ENCODE peak calls at places on chromosomes 6 and 20, in six cellular contexts. G is iPS DF 6.9, Z is cardiac muscle cell, X is T-helper 17 cell, K is activated gamma-delta T cell treated with Interleukin-2 at 50 U/mL for 16 hours, I is thyroid gland. S is an unnamed sample.

GRCh38 chr6:15355683-15356099 is 109.8 kb downstream of the JARID2 start:
- DNase-seq in Z (no peak), I (no peak), K (no peak), X (no peak), G (no peak), S (no peak)

GRCh38 chr20:62711703-62712101 is 3.1 kb downstream of the NTSR1 start:
- DNase-seq in G (no peak), I (no peak), X (no peak), K (no peak), Z (no peak), S (no peak)

GRCh38 chr6:38673397-38674165 is 29.4 kb downstream of the GLO1 start:
- DNase-seq in X (no peak), Z (no peak), K (no peak), I (no peak), G (no peak), S (no peak)

GRCh38 chr20:47557218-47557617 is 55.5 kb downstream of the NCOA3 start:
- DNase-seq in K (no peak), Z (no peak), I (no peak), G (no peak), X (no peak), S (no peak)

GRCh38 chr6:128397996-128398395 is 122.4 kb downstream of the PTPRK start:
- DNase-seq in K (no peak), X (no peak), G (no peak), Z (no peak), I (no peak), S (no peak)

GRCh38 chr6:170295519-170296422 is 4.9 kb upstream of the DLL1 start:
- DNase-seq in G (no peak), Z (no peak), I (peak), K (no peak), X (peak), S (peak)

GRCh38 chr20:55160996-55161395 is 685.6 kb downstream of the DOK5 start:
- DNase-seq in X (no peak), Z (no peak), G (no peak), I (no peak), K (no peak), S (no peak)

GRCh38 chr6:169847773-169848380 is 96.5 kb downstream of the ERMARD start:
- DNase-seq in G (no peak), Z (no peak), I (no peak), X (no peak), K (no peak), S (no peak)

GRCh38 chr6:108133594-108134179 is 32.1 kb upstream of the NR2E1 start:
- DNase-seq in X (no peak), K (no peak), G (no peak), Z (peak), I (peak), S (peak)

GRCh38 chr6:123118811-123119210 is 122.8 kb downstream of the CLVS2 start:
- DNase-seq in G (no peak), I (no peak), X (no peak), Z (no peak), K (no peak), S (no peak)

GRCh38 chr6:166433096-166433495 is 50.4 kb upstream of the MPC1 start:
- DNase-seq in K (no peak), I (no peak), G (no peak), X (no peak), Z (no peak), S (no peak)

GRCh38 chr20:63843778-63844177 is 12.7 kb upstream of the ZBTB46 start:
- DNase-seq in Z (no peak), I (no peak), K (no peak), X (no peak), G (no peak), S (no peak)

GRCh38 chr6:142367501-142368018 is 65.8 kb downstream of the ADGRG6 start:
- DNase-seq in X (no peak), I (no peak), K (no peak), Z (no peak), G (no peak), S (no peak)

GRCh38 chr6:130585587-130585986 is 219.8 kb downstream of the TMEM200A start:
- DNase-seq in X (no peak), G (no peak), Z (no peak), K (no peak), I (no peak), S (no peak)

GRCh38 chr6:158544428-158544827 is 15.5 kb upstream of the TMEM181 start:
- DNase-seq in K (no peak), Z (no peak), G (no peak), I (no peak), X (no peak), S (no peak)

GRCh38 chr6:31792741-31793140 is 2.8 kb downstream of the VARS1 start:
- DNase-seq in K (no peak), Z (peak), G (no peak), X (no peak), I (no peak), S (no peak)

GRCh38 chr20:6708010-6708409 is 59.5 kb upstream of the BMP2 start:
- DNase-seq in K (no peak), I (peak), Z (peak), X (no peak), G (no peak), S (peak)

GRCh38 chr6:75201076-75201475 is 4.8 kb downstream of the COL12A1 start:
- DNase-seq in Z (no peak), K (no peak), X (no peak), I (no peak), G (no peak), S (no peak)

GRCh38 chr6:146551545-146551944 is 7.9 kb downstream of the RAB32 start:
- DNase-seq in G (no peak), X (no peak), K (no peak), Z (no peak), I (no peak), S (no peak)

GRCh38 chr20:38726849-38727601 is 2.7 kb downstream of the SLC32A1 start:
- DNase-seq in G (peak), Z (peak), K (peak), X (no peak), I (peak), S (peak)

GRCh38 chr20:60331688-60332300 is 373.6 kb downstream of the CDH26 start:
- DNase-seq in G (no peak), I (no peak), X (no peak), K (no peak), Z (no peak), S (no peak)

GRCh38 chr20:45445805-45446562 is 23.6 kb upstream of the WFDC2 start:
- DNase-seq in G (no peak), I (no peak), K (no peak), Z (no peak), X (no peak), S (no peak)

GRCh38 chr6:51273228-51273961 is 454.7 kb downstream of the TFAP2B start:
- DNase-seq in I (no peak), G (no peak), Z (no peak), K (no peak), X (no peak), S (peak)

GRCh38 chr20:5056801-5057599 is 55.7 kb upstream of the SLC23A2 start:
- DNase-seq in Z (peak), G (no peak), I (no peak), K (peak), X (peak), S (no peak)

GRCh38 chr20:34468956-34469355 is 47.3 kb upstream of the DYNLRB1 start:
- DNase-seq in K (no peak), X (no peak), G (no peak), I (no peak), Z (no peak), S (no peak)

GRCh38 chr6:7758456-7758855 is 32.6 kb downstream of the BMP6 start:
- DNase-seq in X (no peak), I (no peak), Z (peak), K (no peak), G (no peak), S (no peak)

GRCh38 chr6:151093706-151094105 is 146.1 kb upstream of the AKAP12 start:
- DNase-seq in X (no peak), I (no peak), Z (no peak), G (no peak), K (no peak), S (no peak)

GRCh38 chr6:48240287-48240686 is 129.3 kb upstream of the PTCHD4 start:
- DNase-seq in K (no peak), G (no peak), Z (no peak), X (no peak), I (no peak), S (no peak)

GRCh38 chr6:136158398-136158797 is 91.7 kb downstream of the MTFR2 start:
- DNase-seq in G (no peak), X (no peak), Z (peak), I (peak), K (no peak), S (no peak)

GRCh38 chr20:34771680-34772081 is 53.8 kb downstream of the NCOA6 start:
- DNase-seq in X (no peak), G (no peak), I (peak), K (no peak), Z (peak), S (no peak)

GRCh38 chr6:1312444-1313363 is 806 bp downstream of the FOXQ1 start:
- DNase-seq in G (no peak), X (no peak), I (peak), K (no peak), Z (no peak), S (peak)

GRCh38 chr20:58627212-58628072 is 23.6 kb upstream of the STX16 start:
- DNase-seq in Z (no peak), K (no peak), X (no peak), G (no peak), I (no peak), S (no peak)

GRCh38 chr6:131602913-131603312 is 25.1 kb downstream of the MED23 start:
- DNase-seq in G (no peak), Z (peak), X (no peak), I (no peak), K (no peak), S (no peak)